ENCODE peak calls at places on chromosomes 4 and X, in seven cellular contexts. One of them, this sample, is unnamed.

GRCh38 chr4:84841435-84841834 is 125.1 kb downstream of the WDFY3 start:
- DNase-seq in nucleus accumbens: no peak
- DNase-seq in tibial artery: no peak
- DNase-seq in LoVo: no peak
- DNase-seq in stimulated activated CD4-positive, alpha-beta T cell treated with anti-CD3 and anti-CD28 coated beads, Interleukin-1b, Interleukin-23, amount 100 ng/mL, for 24 hours: no peak
- DNase-seq in NCI-H2029: no peak
- DNase-seq in right cardiac atrium: no peak
- DNase-seq in this sample: no peak

GRCh38 chrX:139299309-139299708 is 231.2 kb upstream of the F9 start:
- DNase-seq in NCI-H2029: no peak
- DNase-seq in tibial artery: no peak
- DNase-seq in stimulated activated CD4-positive, alpha-beta T cell treated with anti-CD3 and anti-CD28 coated beads, Interleukin-1b, Interleukin-23, amount 100 ng/mL, for 24 hours: no peak
- DNase-seq in LoVo: no peak
- DNase-seq in nucleus accumbens: no peak
- DNase-seq in right cardiac atrium: no peak
- DNase-seq in this sample: no peak

GRCh38 chr4:23827971-23828680 is 61.7 kb downstream of the PPARGC1A start:
- DNase-seq in NCI-H2029: no peak
- DNase-seq in stimulated activated CD4-positive, alpha-beta T cell treated with anti-CD3 and anti-CD28 coated beads, Interleukin-1b, Interleukin-23, amount 100 ng/mL, for 24 hours: no peak
- DNase-seq in LoVo: no peak
- DNase-seq in tibial artery: no peak
- DNase-seq in right cardiac atrium: no peak
- DNase-seq in nucleus accumbens: no peak
- DNase-seq in this sample: no peak

GRCh38 chrX:44733931-44734330 is 109.9 kb upstream of the DUSP21 start:
- DNase-seq in tibial artery: no peak
- DNase-seq in LoVo: no peak
- DNase-seq in nucleus accumbens: no peak
- DNase-seq in NCI-H2029: no peak
- DNase-seq in stimulated activated CD4-positive, alpha-beta T cell treated with anti-CD3 and anti-CD28 coated beads, Interleukin-1b, Interleukin-23, amount 100 ng/mL, for 24 hours: no peak
- DNase-seq in right cardiac atrium: no peak
- DNase-seq in this sample: no peak

GRCh38 chr4:2072971-2073807 is 14.1 kb downstream of the NAT8L start:
- DNase-seq in tibial artery: peak; percentile 50
- DNase-seq in NCI-H2029: no peak
- DNase-seq in right cardiac atrium: no peak
- DNase-seq in nucleus accumbens: no peak
- DNase-seq in LoVo: no peak
- DNase-seq in stimulated activated CD4-positive, alpha-beta T cell treated with anti-CD3 and anti-CD28 coated beads, Interleukin-1b, Interleukin-23, amount 100 ng/mL, for 24 hours: no peak
- DNase-seq in this sample: no peak

GRCh38 chr4:5749568-5749967 is 38.6 kb downstream of the EVC start:
- DNase-seq in nucleus accumbens: no peak
- DNase-seq in NCI-H2029: no peak
- DNase-seq in stimulated activated CD4-positive, alpha-beta T cell treated with anti-CD3 and anti-CD28 coated beads, Interleukin-1b, Interleukin-23, amount 100 ng/mL, for 24 hours: no peak
- DNase-seq in tibial artery: peak; percentile 4
- DNase-seq in right cardiac atrium: no peak
- DNase-seq in LoVo: no peak
- DNase-seq in this sample: no peak

GRCh38 chrX:16712116-16712824 is at the start of gene CTPS2:
- DNase-seq in tibial artery: peak; percentile 80
- DNase-seq in nucleus accumbens: peak; percentile 10
- DNase-seq in stimulated activated CD4-positive, alpha-beta T cell treated with anti-CD3 and anti-CD28 coated beads, Interleukin-1b, Interleukin-23, amount 100 ng/mL, for 24 hours: no peak
- DNase-seq in LoVo: peak; percentile 46
- DNase-seq in NCI-H2029: no peak
- DNase-seq in right cardiac atrium: peak; percentile 64
- DNase-seq in this sample: peak; percentile 19

GRCh38 chrX:68180501-68181061 is 252.7 kb downstream of the OPHN1 start:
- DNase-seq in tibial artery: no peak
- DNase-seq in NCI-H2029: no peak
- DNase-seq in nucleus accumbens: no peak
- DNase-seq in LoVo: no peak
- DNase-seq in right cardiac atrium: no peak
- DNase-seq in stimulated activated CD4-positive, alpha-beta T cell treated with anti-CD3 and anti-CD28 coated beads, Interleukin-1b, Interleukin-23, amount 100 ng/mL, for 24 hours: no peak
- DNase-seq in this sample: no peak

GRCh38 chr4:45629717-45630116 is 494.1 kb downstream of the GABRG1 start:
- DNase-seq in LoVo: no peak
- DNase-seq in NCI-H2029: no peak
- DNase-seq in tibial artery: no peak
- DNase-seq in right cardiac atrium: peak; percentile 8
- DNase-seq in nucleus accumbens: no peak
- DNase-seq in stimulated activated CD4-positive, alpha-beta T cell treated with anti-CD3 and anti-CD28 coated beads, Interleukin-1b, Interleukin-23, amount 100 ng/mL, for 24 hours: no peak
- DNase-seq in this sample: no peak

GRCh38 chrX:104189862-104190261 is 23.6 kb downstream of the FAM199X start:
- DNase-seq in right cardiac atrium: no peak
- DNase-seq in nucleus accumbens: no peak
- DNase-seq in tibial artery: no peak
- DNase-seq in NCI-H2029: no peak
- DNase-seq in LoVo: no peak
- DNase-seq in stimulated activated CD4-positive, alpha-beta T cell treated with anti-CD3 and anti-CD28 coated beads, Interleukin-1b, Interleukin-23, amount 100 ng/mL, for 24 hours: no peak
- DNase-seq in this sample: no peak

GRCh38 chr4:71785957-71786356 is 2.1 kb upstream of the GC start:
- DNase-seq in nucleus accumbens: no peak
- DNase-seq in NCI-H2029: no peak
- DNase-seq in tibial artery: no peak
- DNase-seq in right cardiac atrium: no peak
- DNase-seq in LoVo: no peak
- DNase-seq in stimulated activated CD4-positive, alpha-beta T cell treated with anti-CD3 and anti-CD28 coated beads, Interleukin-1b, Interleukin-23, amount 100 ng/mL, for 24 hours: no peak
- DNase-seq in this sample: no peak

GRCh38 chr4:85127653-85128052 is 161.2 kb upstream of the WDFY3 start:
- DNase-seq in tibial artery: no peak
- DNase-seq in nucleus accumbens: no peak
- DNase-seq in right cardiac atrium: no peak
- DNase-seq in stimulated activated CD4-positive, alpha-beta T cell treated with anti-CD3 and anti-CD28 coated beads, Interleukin-1b, Interleukin-23, amount 100 ng/mL, for 24 hours: no peak
- DNase-seq in NCI-H2029: peak; percentile 8
- DNase-seq in LoVo: peak; percentile 25
- DNase-seq in this sample: no peak

GRCh38 chr4:7902101-7902553 is 37.5 kb downstream of the AFAP1 start:
- DNase-seq in stimulated activated CD4-positive, alpha-beta T cell treated with anti-CD3 and anti-CD28 coated beads, Interleukin-1b, Interleukin-23, amount 100 ng/mL, for 24 hours: no peak
- DNase-seq in right cardiac atrium: no peak
- DNase-seq in nucleus accumbens: no peak
- DNase-seq in tibial artery: no peak
- DNase-seq in NCI-H2029: no peak
- DNase-seq in LoVo: no peak
- DNase-seq in this sample: no peak

GRCh38 chrX:107825698-107826285 is at the start of gene MID2:
- DNase-seq in right cardiac atrium: peak; percentile 46
- DNase-seq in NCI-H2029: peak; percentile 31
- DNase-seq in nucleus accumbens: peak; percentile 20
- DNase-seq in tibial artery: peak; percentile 79
- DNase-seq in stimulated activated CD4-positive, alpha-beta T cell treated with anti-CD3 and anti-CD28 coated beads, Interleukin-1b, Interleukin-23, amount 100 ng/mL, for 24 hours: no peak
- DNase-seq in LoVo: peak; percentile 38
- DNase-seq in this sample: peak; percentile 36

GRCh38 chrX:318068-318738 is 393 bp downstream of the GTPBP6 start:
- DNase-seq in stimulated activated CD4-positive, alpha-beta T cell treated with anti-CD3 and anti-CD28 coated beads, Interleukin-1b, Interleukin-23, amount 100 ng/mL, for 24 hours: peak; percentile 98
- DNase-seq in LoVo: peak; percentile 96
- DNase-seq in nucleus accumbens: no peak
- DNase-seq in tibial artery: peak; percentile 99
- DNase-seq in right cardiac atrium: peak; percentile 99
- DNase-seq in NCI-H2029: no peak
- DNase-seq in this sample: peak; percentile 95

GRCh38 chr4:60805500-60806313 is 394.4 kb upstream of the ADGRL3 start:
- DNase-seq in stimulated activated CD4-positive, alpha-beta T cell treated with anti-CD3 and anti-CD28 coated beads, Interleukin-1b, Interleukin-23, amount 100 ng/mL, for 24 hours: no peak
- DNase-seq in tibial artery: no peak
- DNase-seq in LoVo: peak; percentile 27
- DNase-seq in nucleus accumbens: no peak
- DNase-seq in right cardiac atrium: no peak
- DNase-seq in NCI-H2029: no peak
- DNase-seq in this sample: no peak

GRCh38 chr4:42151568-42152506 is 618 bp downstream of the BEND4 start:
- DNase-seq in tibial artery: no peak
- DNase-seq in nucleus accumbens: no peak
- DNase-seq in right cardiac atrium: peak; percentile 15
- DNase-seq in LoVo: no peak
- DNase-seq in stimulated activated CD4-positive, alpha-beta T cell treated with anti-CD3 and anti-CD28 coated beads, Interleukin-1b, Interleukin-23, amount 100 ng/mL, for 24 hours: no peak
- DNase-seq in NCI-H2029: peak; percentile 14
- DNase-seq in this sample: no peak

GRCh38 chrX:74613350-74614192 is 853 bp downstream of the RLIM start:
- DNase-seq in tibial artery: no peak
- DNase-seq in NCI-H2029: peak; percentile 11
- DNase-seq in right cardiac atrium: no peak
- DNase-seq in stimulated activated CD4-positive, alpha-beta T cell treated with anti-CD3 and anti-CD28 coated beads, Interleukin-1b, Interleukin-23, amount 100 ng/mL, for 24 hours: no peak
- DNase-seq in LoVo: peak; percentile 1
- DNase-seq in nucleus accumbens: no peak
- DNase-seq in this sample: no peak

GRCh38 chrX:28851871-28852270 is 264.6 kb downstream of the IL1RAPL1 start:
- DNase-seq in right cardiac atrium: no peak
- DNase-seq in LoVo: no peak
- DNase-seq in tibial artery: no peak
- DNase-seq in NCI-H2029: no peak
- DNase-seq in stimulated activated CD4-positive, alpha-beta T cell treated with anti-CD3 and anti-CD28 coated beads, Interleukin-1b, Interleukin-23, amount 100 ng/mL, for 24 hours: no peak
- DNase-seq in nucleus accumbens: no peak
- DNase-seq in this sample: no peak

GRCh38 chr4:81498046-81498445 is 26.3 kb upstream of the RASGEF1B start:
- DNase-seq in NCI-H2029: no peak
- DNase-seq in nucleus accumbens: no peak
- DNase-seq in right cardiac atrium: no peak
- DNase-seq in stimulated activated CD4-positive, alpha-beta T cell treated with anti-CD3 and anti-CD28 coated beads, Interleukin-1b, Interleukin-23, amount 100 ng/mL, for 24 hours: no peak
- DNase-seq in tibial artery: no peak
- DNase-seq in LoVo: no peak
- DNase-seq in this sample: no peak

GRCh38 chr4:56326363-56326762 is 60.9 kb downstream of the AASDH start:
- DNase-seq in nucleus accumbens: no peak
- DNase-seq in stimulated activated CD4-positive, alpha-beta T cell treated with anti-CD3 and anti-CD28 coated beads, Interleukin-1b, Interleukin-23, amount 100 ng/mL, for 24 hours: no peak
- DNase-seq in LoVo: no peak
- DNase-seq in tibial artery: no peak
- DNase-seq in right cardiac atrium: no peak
- DNase-seq in NCI-H2029: no peak
- DNase-seq in this sample: no peak

GRCh38 chr4:132893787-132894186 is 255.3 kb upstream of the PCDH10 start:
- DNase-seq in tibial artery: no peak
- DNase-seq in right cardiac atrium: no peak
- DNase-seq in stimulated activated CD4-positive, alpha-beta T cell treated with anti-CD3 and anti-CD28 coated beads, Interleukin-1b, Interleukin-23, amount 100 ng/mL, for 24 hours: no peak
- DNase-seq in nucleus accumbens: no peak
- DNase-seq in LoVo: no peak
- DNase-seq in NCI-H2029: no peak
- DNase-seq in this sample: no peak

GRCh38 chr4:76867880-76868655 is 29.9 kb downstream of the SOWAHB start:
- DNase-seq in right cardiac atrium: no peak
- DNase-seq in nucleus accumbens: no peak
- DNase-seq in NCI-H2029: peak; percentile 21
- DNase-seq in tibial artery: no peak
- DNase-seq in LoVo: peak; percentile 46
- DNase-seq in stimulated activated CD4-positive, alpha-beta T cell treated with anti-CD3 and anti-CD28 coated beads, Interleukin-1b, Interleukin-23, amount 100 ng/mL, for 24 hours: no peak
- DNase-seq in this sample: no peak

GRCh38 chr4:165207016-165207430 is 338 bp upstream of the KLHL2 start:
- DNase-seq in stimulated activated CD4-positive, alpha-beta T cell treated with anti-CD3 and anti-CD28 coated beads, Interleukin-1b, Interleukin-23, amount 100 ng/mL, for 24 hours: no peak
- DNase-seq in tibial artery: no peak
- DNase-seq in NCI-H2029: no peak
- DNase-seq in nucleus accumbens: peak; percentile 53
- DNase-seq in LoVo: no peak
- DNase-seq in right cardiac atrium: no peak
- DNase-seq in this sample: no peak

GRCh38 chr4:152117054-152117453 is 356.2 kb upstream of the GATB start:
- DNase-seq in NCI-H2029: no peak
- DNase-seq in LoVo: no peak
- DNase-seq in right cardiac atrium: no peak
- DNase-seq in nucleus accumbens: no peak
- DNase-seq in stimulated activated CD4-positive, alpha-beta T cell treated with anti-CD3 and anti-CD28 coated beads, Interleukin-1b, Interleukin-23, amount 100 ng/mL, for 24 hours: no peak
- DNase-seq in tibial artery: no peak
- DNase-seq in this sample: no peak

GRCh38 chr4:124641715-124642380 is 70.7 kb downstream of the ANKRD50 start:
- DNase-seq in right cardiac atrium: no peak
- DNase-seq in stimulated activated CD4-positive, alpha-beta T cell treated with anti-CD3 and anti-CD28 coated beads, Interleukin-1b, Interleukin-23, amount 100 ng/mL, for 24 hours: no peak
- DNase-seq in NCI-H2029: no peak
- DNase-seq in tibial artery: no peak
- DNase-seq in nucleus accumbens: no peak
- DNase-seq in LoVo: peak; percentile 65
- DNase-seq in this sample: no peak

GRCh38 chr4:31343058-31343457 is 622.9 kb downstream of the PCDH7 start:
- DNase-seq in tibial artery: no peak
- DNase-seq in right cardiac atrium: no peak
- DNase-seq in LoVo: no peak
- DNase-seq in nucleus accumbens: no peak
- DNase-seq in stimulated activated CD4-positive, alpha-beta T cell treated with anti-CD3 and anti-CD28 coated beads, Interleukin-1b, Interleukin-23, amount 100 ng/mL, for 24 hours: no peak
- DNase-seq in NCI-H2029: no peak
- DNase-seq in this sample: no peak

GRCh38 chr4:140094701-140095420 is 59.1 kb downstream of the MAML3 start:
- DNase-seq in tibial artery: peak; percentile 87
- DNase-seq in LoVo: no peak
- DNase-seq in right cardiac atrium: peak; percentile 68
- DNase-seq in stimulated activated CD4-positive, alpha-beta T cell treated with anti-CD3 and anti-CD28 coated beads, Interleukin-1b, Interleukin-23, amount 100 ng/mL, for 24 hours: no peak
- DNase-seq in NCI-H2029: peak; percentile 60
- DNase-seq in nucleus accumbens: no peak
- DNase-seq in this sample: peak; percentile 13

GRCh38 chrX:39821011-39821708 is 276.6 kb downstream of the BCOR start:
- DNase-seq in nucleus accumbens: no peak
- DNase-seq in stimulated activated CD4-positive, alpha-beta T cell treated with anti-CD3 and anti-CD28 coated beads, Interleukin-1b, Interleukin-23, amount 100 ng/mL, for 24 hours: no peak
- DNase-seq in right cardiac atrium: peak; percentile 37
- DNase-seq in tibial artery: no peak
- DNase-seq in NCI-H2029: no peak
- DNase-seq in LoVo: peak; percentile 4
- DNase-seq in this sample: no peak

GRCh38 chr4:89722517-89722916 is 114.4 kb downstream of the SNCA start:
- DNase-seq in nucleus accumbens: no peak
- DNase-seq in tibial artery: no peak
- DNase-seq in NCI-H2029: no peak
- DNase-seq in right cardiac atrium: no peak
- DNase-seq in LoVo: no peak
- DNase-seq in stimulated activated CD4-positive, alpha-beta T cell treated with anti-CD3 and anti-CD28 coated beads, Interleukin-1b, Interleukin-23, amount 100 ng/mL, for 24 hours: no peak
- DNase-seq in this sample: no peak

GRCh38 chr4:88731359-88731758 is 33.7 kb upstream of the NAP1L5 start:
- DNase-seq in LoVo: no peak
- DNase-seq in tibial artery: no peak
- DNase-seq in right cardiac atrium: no peak
- DNase-seq in NCI-H2029: no peak
- DNase-seq in nucleus accumbens: no peak
- DNase-seq in stimulated activated CD4-positive, alpha-beta T cell treated with anti-CD3 and anti-CD28 coated beads, Interleukin-1b, Interleukin-23, amount 100 ng/mL, for 24 hours: no peak
- DNase-seq in this sample: no peak

GRCh38 chr4:113101669-113102068 is 52.2 kb downstream of the ANK2 start:
- DNase-seq in stimulated activated CD4-positive, alpha-beta T cell treated with anti-CD3 and anti-CD28 coated beads, Interleukin-1b, Interleukin-23, amount 100 ng/mL, for 24 hours: no peak
- DNase-seq in NCI-H2029: no peak
- DNase-seq in nucleus accumbens: no peak
- DNase-seq in tibial artery: no peak
- DNase-seq in LoVo: no peak
- DNase-seq in right cardiac atrium: no peak
- DNase-seq in this sample: no peak

GRCh38 chrX:152206426-152206825 is 68.0 kb upstream of the MAGEA10 start:
- DNase-seq in nucleus accumbens: no peak
- DNase-seq in LoVo: no peak
- DNase-seq in right cardiac atrium: peak; percentile 7
- DNase-seq in NCI-H2029: no peak
- DNase-seq in stimulated activated CD4-positive, alpha-beta T cell treated with anti-CD3 and anti-CD28 coated beads, Interleukin-1b, Interleukin-23, amount 100 ng/mL, for 24 hours: no peak
- DNase-seq in tibial artery: no peak
- DNase-seq in this sample: no peak

GRCh38 chrX:136268051-136269048 is 17.1 kb upstream of the MAP7D3 start:
- DNase-seq in stimulated activated CD4-positive, alpha-beta T cell treated with anti-CD3 and anti-CD28 coated beads, Interleukin-1b, Interleukin-23, amount 100 ng/mL, for 24 hours: no peak
- DNase-seq in nucleus accumbens: no peak
- DNase-seq in LoVo: peak; percentile 33
- DNase-seq in right cardiac atrium: no peak
- DNase-seq in NCI-H2029: no peak
- DNase-seq in tibial artery: no peak
- DNase-seq in this sample: peak; percentile 14

GRCh38 chrX:131792356-131792749 is 230.7 kb upstream of the STK26 start:
- DNase-seq in NCI-H2029: no peak
- DNase-seq in LoVo: no peak
- DNase-seq in right cardiac atrium: peak; percentile 88
- DNase-seq in stimulated activated CD4-positive, alpha-beta T cell treated with anti-CD3 and anti-CD28 coated beads, Interleukin-1b, Interleukin-23, amount 100 ng/mL, for 24 hours: no peak
- DNase-seq in nucleus accumbens: peak; percentile 20
- DNase-seq in tibial artery: no peak
- DNase-seq in this sample: no peak

GRCh38 chr4:48030470-48030869 is 13.9 kb downstream of the NIPAL1 start:
- DNase-seq in stimulated activated CD4-positive, alpha-beta T cell treated with anti-CD3 and anti-CD28 coated beads, Interleukin-1b, Interleukin-23, amount 100 ng/mL, for 24 hours: no peak
- DNase-seq in nucleus accumbens: no peak
- DNase-seq in NCI-H2029: no peak
- DNase-seq in right cardiac atrium: no peak
- DNase-seq in LoVo: no peak
- DNase-seq in tibial artery: no peak
- DNase-seq in this sample: no peak

GRCh38 chrX:10471426-10471825 is 149.0 kb downstream of the MID1 start:
- DNase-seq in nucleus accumbens: no peak
- DNase-seq in stimulated activated CD4-positive, alpha-beta T cell treated with anti-CD3 and anti-CD28 coated beads, Interleukin-1b, Interleukin-23, amount 100 ng/mL, for 24 hours: no peak
- DNase-seq in LoVo: no peak
- DNase-seq in tibial artery: no peak
- DNase-seq in right cardiac atrium: no peak
- DNase-seq in NCI-H2029: no peak
- DNase-seq in this sample: no peak

GRCh38 chr4:26732356-26732755 is 128.3 kb upstream of the STIM2 start:
- DNase-seq in right cardiac atrium: no peak
- DNase-seq in nucleus accumbens: no peak
- DNase-seq in tibial artery: no peak
- DNase-seq in NCI-H2029: no peak
- DNase-seq in stimulated activated CD4-positive, alpha-beta T cell treated with anti-CD3 and anti-CD28 coated beads, Interleukin-1b, Interleukin-23, amount 100 ng/mL, for 24 hours: no peak
- DNase-seq in LoVo: no peak
- DNase-seq in this sample: no peak